ENCODE peak calls at places on chromosomes 13 and 19, in eight cellular contexts. M is ovary; A is CD4-positive, alpha-beta T cell; I is Calu3; F is sigmoid colon; Y is renal cortical epithelial cell; E is stimulated activated CD4-positive, alpha-beta T cell treated with anti-CD3 and anti-CD28 coated beads, Interleukin-1b, Interleukin-23, amount 100 ng/mL, for 1 hour; D is mucosa of descending colon. P is an unnamed sample.

GRCh38 chr13:57632276-57633140 is 964 bp downstream of the PCDH17 start:
- DNase-seq in F (peak; percentile 62), M (no peak), Y (no peak), D (no peak), A (no peak), I (no peak), E (no peak), P (no peak)

GRCh38 chr13:36919206-36919832 is 719 bp downstream of the SMAD9 start:
- DNase-seq in D (peak; percentile 49), M (peak; percentile 54), E (no peak), A (no peak), Y (peak; percentile 16), F (peak; percentile 68), I (peak; percentile 9), P (peak; percentile 18)

GRCh38 chr19:4059931-4060620 is 6.6 kb downstream of the ZBTB7A start:
- DNase-seq in Y (no peak), E (no peak), M (peak; percentile 72), A (peak; percentile 32), I (peak; percentile 72), F (peak; percentile 90), D (peak; percentile 92), P (peak; percentile 90)

GRCh38 chr13:102132896-102133295 is 269.0 kb downstream of the FGF14 start:
- DNase-seq in A (no peak), Y (no peak), I (no peak), M (no peak), E (no peak), D (no peak), F (no peak), P (no peak)

GRCh38 chr19:47729799-47730520 is 15.4 kb upstream of the NOP53 start:
- DNase-seq in I (peak; percentile 96), Y (no peak), D (peak; percentile 60), F (peak; percentile 84), M (peak; percentile 72), A (no peak), E (no peak), P (peak; percentile 68)

GRCh38 chr19:3759482-3760254 is 1.8 kb downstream of the APBA3 start:
- DNase-seq in E (no peak), Y (no peak), M (no peak), A (no peak), D (no peak), F (no peak), I (no peak), P (no peak)

GRCh38 chr19:44993926-44994537 is 7.2 kb upstream of the RELB start:
- DNase-seq in D (no peak), A (no peak), Y (no peak), E (no peak), F (peak; percentile 60), I (no peak), M (no peak), P (no peak)

GRCh38 chr19:39078436-39079200 is 5.5 kb upstream of the ACP7 start:
- DNase-seq in I (peak; percentile 76), E (no peak), M (no peak), F (no peak), A (no peak), Y (peak; percentile 96), D (no peak), P (no peak)

GRCh38 chr13:74288361-74288911 is 154.2 kb upstream of the KLF12 start:
- DNase-seq in D (peak; percentile 47), I (peak; percentile 1), A (peak; percentile 5), Y (peak; percentile 17), E (no peak), F (peak; percentile 66), M (peak; percentile 23), P (peak; percentile 25)

GRCh38 chr19:5238700-5239099 is 101.9 kb downstream of the PTPRS start:
- DNase-seq in Y (no peak), A (no peak), F (no peak), D (no peak), M (no peak), E (no peak), I (no peak), P (no peak)

GRCh38 chr19:32489971-32490370 is 84.4 kb downstream of the DPY19L3 start:
- DNase-seq in A (no peak), D (no peak), F (no peak), Y (no peak), I (no peak), E (no peak), M (no peak), P (no peak)

GRCh38 chr13:36841411-36841810 is 22.4 kb downstream of the RFXAP start:
- DNase-seq in D (no peak), A (no peak), I (peak; percentile 1), E (no peak), Y (peak; percentile 7), F (no peak), M (no peak), P (no peak)

GRCh38 chr13:71685072-71685471 is 181.9 kb downstream of the DACH1 start:
- DNase-seq in Y (no peak), F (no peak), A (no peak), D (no peak), E (no peak), M (no peak), I (no peak), P (no peak)